ENCODE peak calls at places on chromosomes 2 and 18, in six cellular contexts. K is A673, C is colonic mucosa, R is brain microvascular endothelial cell, E is AG04449, M is RWPE2. V is an unnamed sample.

GRCh38 chr2:26735096-26735495 is 29.0 kb upstream of the SLC35F6 start:
- DNase-seq in R (peak; percentile 85), C (no peak), K (no peak), M (no peak), E (peak; percentile 54), V (peak; percentile 95)

GRCh38 chr2:232382331-232383225 is 4.0 kb downstream of the ALPP start:
- DNase-seq in R (no peak), C (no peak), M (no peak), E (no peak), K (no peak), V (no peak)

GRCh38 chr2:64858541-64859031 is 130.6 kb upstream of the SLC1A4 start:
- DNase-seq in E (no peak), M (no peak), R (no peak), K (no peak), C (no peak), V (no peak)

GRCh38 chr2:124241-124880 is 78.1 kb upstream of the FAM110C start:
- DNase-seq in K (no peak), C (no peak), M (no peak), E (no peak), R (no peak), V (no peak)

GRCh38 chr2:55165567-55165966 is 66.5 kb downstream of the CLHC1 start:
- DNase-seq in E (no peak), R (peak; percentile 41), K (no peak), C (no peak), M (no peak), V (no peak)

GRCh38 chr2:1749750-1750149 is 5.4 kb upstream of the PXDN start:
- DNase-seq in C (peak; percentile 7), E (no peak), R (no peak), M (peak; percentile 47), K (no peak), V (no peak)

GRCh38 chr2:152635635-152636298 is 81.5 kb downstream of the PRPF40A start:
- DNase-seq in K (peak; percentile 68), R (peak; percentile 43), E (no peak), C (peak; percentile 73), M (no peak), V (peak; percentile 68)

GRCh38 chr2:134863446-134863845 is 25.0 kb downstream of the ACMSD start:
- DNase-seq in M (no peak), E (no peak), C (no peak), K (no peak), R (no peak), V (no peak)

GRCh38 chr18:68114989-68115388 is 598.5 kb upstream of the DSEL start:
- DNase-seq in E (no peak), C (no peak), R (no peak), K (no peak), M (no peak), V (no peak)

GRCh38 chr2:45904267-45904921 is 252.9 kb downstream of the PRKCE start:
- DNase-seq in K (no peak), M (no peak), C (no peak), R (no peak), E (no peak), V (no peak)

GRCh38 chr18:24051256-24051947 is 36.8 kb downstream of the TTC39C start:
- DNase-seq in M (no peak), K (no peak), C (no peak), R (peak; percentile 30), E (no peak), V (peak; percentile 22)

GRCh38 chr18:42032447-42032846 is 77.4 kb downstream of the PIK3C3 start:
- DNase-seq in R (no peak), M (no peak), E (no peak), K (no peak), C (no peak), V (no peak)

GRCh38 chr2:8543412-8544167 is 138.3 kb upstream of the ID2 start:
- DNase-seq in R (peak; percentile 77), M (peak; percentile 42), E (peak; percentile 49), K (no peak), C (peak; percentile 47), V (peak; percentile 76)

GRCh38 chr2:27571197-27571596 is 11.6 kb upstream of the ZNF512 start:
- DNase-seq in C (no peak), K (no peak), E (no peak), R (no peak), M (no peak), V (no peak)

GRCh38 chr18:76621782-76622495 is 126.9 kb upstream of the ZNF516 start:
- DNase-seq in E (no peak), K (peak; percentile 59), C (no peak), R (peak; percentile 32), M (no peak), V (peak; percentile 70)

GRCh38 chr2:150280255-150280654 is 207.2 kb downstream of the RND3 start:
- DNase-seq in K (no peak), E (no peak), R (peak; percentile 11), M (no peak), C (no peak), V (peak; percentile 96)

GRCh38 chr2:69026026-69026425 is 13.0 kb downstream of the ANTXR1 start:
- DNase-seq in M (no peak), K (no peak), R (peak; percentile 47), E (no peak), C (peak; percentile 68), V (peak; percentile 72)

GRCh38 chr18:3816601-3817363 is 366.8 kb downstream of the TGIF1 start:
- DNase-seq in E (peak; percentile 97), R (peak; percentile 65), C (no peak), M (no peak), K (peak; percentile 58), V (peak; percentile 95)

GRCh38 chr2:72028351-72028995 is 119.2 kb downstream of the CYP26B1 start:
- DNase-seq in M (peak; percentile 38), K (no peak), R (no peak), C (peak; percentile 7), E (no peak), V (no peak)

GRCh38 chr18:7482342-7482741 is 84.8 kb upstream of the PTPRM start:
- DNase-seq in R (no peak), K (no peak), C (no peak), E (no peak), M (no peak), V (no peak)

GRCh38 chr2:223314831-223315230 is 262.8 kb downstream of the KCNE4 start:
- DNase-seq in E (no peak), M (no peak), C (no peak), R (peak; percentile 20), K (peak; percentile 34), V (no peak)

GRCh38 chr2:175853110-175853509 is 149.0 kb downstream of the LNPK start:
- DNase-seq in C (no peak), E (no peak), M (no peak), K (no peak), R (no peak), V (no peak)

GRCh38 chr2:17735864-17736263 is 17.7 kb downstream of the SMC6 start:
- DNase-seq in R (no peak), E (no peak), K (no peak), C (no peak), M (no peak), V (no peak)

GRCh38 chr2:73830871-73831401 is 2.2 kb downstream of the STAMBP start:
- DNase-seq in C (no peak), E (no peak), R (peak; percentile 72), M (no peak), K (peak; percentile 46), V (peak; percentile 79)

GRCh38 chr2:3192920-3193319 is 184.7 kb downstream of the EIPR1 start:
- DNase-seq in E (no peak), K (no peak), C (no peak), M (no peak), R (no peak), V (peak; percentile 27)
- TF ChIP-seq CTCF in E (no peak), K (no peak), C (no peak), M (no peak), R (no peak), V (no peak)

GRCh38 chr2:168801456-168801855 is 981 bp upstream of the NOSTRIN start:
- DNase-seq in E (no peak), R (no peak), K (no peak), M (no peak), C (no peak), V (no peak)

GRCh38 chr2:168804214-168804613 is 1.8 kb downstream of the NOSTRIN start:
- DNase-seq in K (no peak), C (no peak), M (no peak), E (no peak), R (no peak), V (no peak)

GRCh38 chr2:168805615-168806014 is 3.2 kb downstream of the NOSTRIN start:
- DNase-seq in R (no peak), C (no peak), K (no peak), E (no peak), M (no peak), V (no peak)

GRCh38 chr2:168801961-168802824 is at the start of gene NOSTRIN:
- DNase-seq in K (no peak), M (no peak), C (peak; percentile 93), E (no peak), R (no peak), V (peak; percentile 60)

DNA sequence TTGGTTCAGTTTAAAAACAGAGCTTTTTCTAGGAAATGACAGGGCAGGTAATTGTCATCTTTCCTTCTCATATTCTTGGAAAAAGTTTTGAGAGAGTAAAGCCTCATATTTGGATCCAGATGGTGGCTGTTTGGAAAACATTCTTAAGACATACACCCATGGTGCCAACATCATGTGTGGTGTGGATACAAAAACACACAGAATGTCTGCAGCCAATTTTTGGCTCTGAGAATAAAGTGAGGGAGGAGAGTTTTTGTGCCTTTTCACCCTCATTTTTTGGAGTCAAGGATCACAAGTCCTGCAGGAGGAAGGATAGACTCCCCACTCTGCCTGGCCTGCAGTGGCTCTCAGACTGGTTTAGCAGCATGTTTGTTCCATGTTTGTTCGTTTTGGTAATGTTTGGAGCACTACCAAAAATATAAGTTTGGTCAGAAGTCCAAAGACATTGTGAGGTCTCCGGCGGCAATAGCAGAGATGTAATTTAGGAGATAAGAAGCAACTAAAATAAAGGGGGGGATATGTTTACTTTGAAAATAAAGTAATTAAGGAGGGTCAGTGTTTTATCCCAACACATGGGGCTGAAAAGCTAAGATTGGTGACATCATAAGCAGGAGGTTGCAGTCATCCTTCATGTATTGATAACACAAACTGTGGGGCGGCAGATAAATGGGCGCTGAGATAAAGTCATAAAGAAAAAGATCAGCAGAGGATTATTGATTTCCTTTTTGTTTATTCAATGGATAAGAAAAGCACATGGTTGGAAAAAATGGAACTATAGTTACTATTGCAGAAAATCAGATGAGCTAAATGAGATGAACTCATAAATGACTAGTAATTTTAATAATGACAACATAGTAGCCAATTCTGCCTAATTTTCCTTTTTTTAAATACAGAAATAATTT is 639 bp downstream of the NOSTRIN start:
- DNase-seq in M (no peak), K (no peak), R (no peak), E (no peak), C (no peak), V (no peak)
- H3K4me3 ChIP-seq in M (no peak overlapping the region), K (no peak overlapping the region), R (no peak overlapping the region), E (no peak overlapping the region), C (peak overlapping the region; percentile 14), V (no peak overlapping the region)

DNA sequence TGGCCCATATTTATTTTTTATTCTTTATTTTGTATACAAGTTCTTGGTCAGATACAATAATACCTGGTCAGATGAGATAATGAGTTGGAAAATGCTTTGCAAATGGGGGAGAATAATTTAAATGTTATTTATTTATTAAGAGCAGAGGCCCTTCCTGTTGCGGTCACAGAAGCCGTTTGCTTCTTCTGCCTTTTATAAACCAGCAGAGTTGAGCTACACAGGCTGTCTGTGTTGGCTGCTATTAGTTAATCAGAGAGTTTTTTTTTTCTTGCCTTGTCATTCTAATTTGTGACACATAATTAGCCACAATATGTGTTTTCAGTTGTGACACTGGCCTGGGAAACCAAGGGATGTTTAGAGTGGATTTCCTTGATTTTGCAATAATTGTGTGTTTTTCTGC is 23.1 kb upstream of the IL37 start:
- DNase-seq in K (no peak), R (no peak), E (no peak), M (no peak), C (no peak), V (no peak)
- TF ChIP-seq CTCF in K (no peak), R (no peak), E (no peak), M (no peak), C (no peak), V (no peak)

GRCh38 chr2:85550476-85550875 is 10.8 kb downstream of the GGCX start:
- DNase-seq in C (no peak), R (no peak), K (no peak), M (no peak), E (no peak), V (no peak)
- H3K4me3 ChIP-seq in C (no peak overlapping the region), R (no peak overlapping the region), K (no peak overlapping the region), M (no peak overlapping the region), E (no peak overlapping the region), V (no peak overlapping the region)

V was measured in fibroblast of pulmonary artery.